ENCODE peak calls at places on chromosomes 16 and 17, in four cellular contexts. T is K562, R is GM12878, A is H1. G is an unnamed sample.

GRCh38 chr16:23595246-23595950 is 718 bp downstream of the NDUFAB1 start:
- DNase-seq in T (no peak), R (no peak), A (no peak), G (peak; percentile 20)

GRCh38 chr17:38674013-38674748 is 576 bp downstream of the EPOP start:
- DNase-seq in T (peak; percentile 63), R (no peak), A (peak; percentile 69), G (peak; percentile 81)

GRCh38 chr16:72241930-72242329 is 70.0 kb upstream of the PMFBP1 start:
- DNase-seq in T (peak; percentile 40), R (no peak), A (no peak), G (peak; percentile 52)

GRCh38 chr16:86048221-86048620 is 149.3 kb downstream of the IRF8 start:
- DNase-seq in T (no peak), R (no peak), A (no peak), G (no peak)

GRCh38 chr17:2158011-2158410 is 103.1 kb downstream of the HIC1 start:
- DNase-seq in T (no peak), R (no peak), A (no peak), G (no peak)

GRCh38 chr17:79923974-79924638 is 84.9 kb upstream of the CBX4 start:
- DNase-seq in T (peak; percentile 76), R (no peak), A (peak; percentile 99), G (peak; percentile 78)

GRCh38 chr17:69430488-69430887 is 16.0 kb downstream of the MAP2K6 start:
- DNase-seq in T (no peak), R (no peak), A (no peak), G (no peak)

GRCh38 chr16:83887564-83887963 is 11.4 kb upstream of the MLYCD start:
- DNase-seq in T (no peak), R (no peak), A (no peak), G (no peak)

GRCh38 chr17:18139949-18140348 is 31.4 kb downstream of the MYO15A start:
- DNase-seq in T (peak; percentile 51), R (no peak), A (no peak), G (peak; percentile 68)

GRCh38 chr16:71746442-71747046 is 22.0 kb upstream of the PHLPP2 start:
- DNase-seq in T (peak; percentile 51), R (no peak), A (no peak), G (peak; percentile 57)

GRCh38 chr17:82687375-82687861 is 11.1 kb downstream of the RAB40B start:
- DNase-seq in T (no peak), R (peak; percentile 4), A (no peak), G (no peak)

GRCh38 chr17:65020284-65020683 is 36.3 kb downstream of the GNA13 start:
- DNase-seq in T (no peak), R (no peak), A (no peak), G (no peak)

GRCh38 chr16:30372037-30372712 is 1.9 kb upstream of the TBC1D10B start:
- DNase-seq in T (no peak), R (no peak), A (no peak), G (no peak)

GRCh38 chr17:17497065-17497844 is 1.1 kb upstream of the RASD1 start:
- DNase-seq in T (no peak), R (no peak), A (no peak), G (no peak)

GRCh38 chr16:67858448-67858993 is 11.0 kb upstream of the CENPT start:
- DNase-seq in T (no peak), R (no peak), A (no peak), G (no peak)

GRCh38 chr16:67853670-67854069 is 6.2 kb upstream of the CENPT start:
- DNase-seq in T (no peak), R (no peak), A (no peak), G (no peak)

GRCh38 chr16:67855789-67856188 is 8.3 kb upstream of the CENPT start:
- DNase-seq in T (no peak), R (no peak), A (no peak), G (no peak)

GRCh38 chr16:67857547-67858233 is 10.2 kb upstream of the CENPT start:
- DNase-seq in T (peak; percentile 66), R (no peak), A (no peak), G (no peak)

GRCh38 chr16:67856927-67857546 is 9.5 kb upstream of the CENPT start:
- DNase-seq in T (no peak), R (no peak), A (no peak), G (no peak)
- TF ChIP-seq EP300 in T (no peak), R (no peak), A (no peak), G (no peak)

GRCh38 chr17:31446195-31446967 is 54.9 kb downstream of the RAB11FIP4 start:
- DNase-seq in T (no peak), R (no peak), A (no peak), G (no peak)

GRCh38 chr17:31442860-31443259 is 51.4 kb downstream of the RAB11FIP4 start:
- DNase-seq in T (no peak), R (no peak), A (no peak), G (no peak)

GRCh38 chr17:31444026-31444425 is 52.6 kb downstream of the RAB11FIP4 start:
- DNase-seq in T (no peak), R (no peak), A (no peak), G (no peak)

GRCh38 chr17:31442276-31442675 is 50.8 kb downstream of the RAB11FIP4 start:
- DNase-seq in T (no peak), R (no peak), A (no peak), G (no peak)

DNA sequence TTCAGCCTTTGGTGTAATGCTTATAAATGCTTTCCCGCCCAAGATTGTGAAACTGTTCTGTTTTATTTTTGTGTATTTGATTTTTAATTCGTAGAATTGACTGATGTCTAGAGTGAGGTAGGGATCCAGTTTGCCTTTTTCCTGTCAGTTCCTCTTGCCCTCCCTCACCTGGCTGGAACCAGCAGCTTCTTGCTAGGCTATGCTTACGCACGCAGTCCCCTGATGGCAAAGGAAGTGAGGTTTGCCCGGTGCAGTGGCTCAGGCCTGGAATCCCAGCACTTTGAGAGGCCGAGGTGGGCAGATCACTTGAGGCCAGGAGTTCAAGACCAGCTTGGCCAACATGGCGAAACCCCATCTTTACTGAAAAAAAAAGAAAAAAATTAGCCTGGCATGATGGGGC is 51.9 kb downstream of the RAB11FIP4 start:
- DNase-seq in T (no peak), R (no peak), A (no peak), G (no peak)
- TF ChIP-seq NRF1 in T (no peak), R (no peak), A (no peak), G (no peak)

DNA sequence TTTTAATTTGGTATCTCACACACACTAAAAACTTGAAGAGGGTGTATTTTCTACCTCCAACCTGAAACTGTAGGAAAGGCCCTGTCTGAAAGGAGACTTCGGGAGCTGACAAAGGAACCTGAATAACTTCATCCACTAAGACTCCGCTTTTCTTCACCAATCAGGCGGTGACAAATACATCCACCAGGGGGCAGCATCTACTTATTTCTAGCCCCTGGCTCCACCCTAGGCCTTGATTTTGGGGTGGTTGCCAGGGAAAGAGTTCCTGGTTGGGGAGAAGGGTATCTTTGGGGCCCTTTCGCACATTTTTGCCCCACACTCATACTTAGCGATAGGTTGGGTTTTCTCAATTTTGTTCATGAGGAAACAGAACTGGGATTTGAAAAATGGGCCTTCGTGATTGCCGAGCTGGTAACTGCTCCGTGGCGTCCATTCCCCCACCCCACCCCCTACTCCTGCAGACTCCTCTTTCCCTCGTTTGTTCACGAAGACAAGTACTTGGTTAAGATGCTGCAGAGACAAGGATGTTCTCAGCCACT is 4.8 kb upstream of the ARL4D start:
- DNase-seq in T (peak; percentile 83), R (no peak), A (peak; percentile 97), G (peak; percentile 87)
- TF ChIP-seq EP300 in T (peak; percentile 40), R (no peak), A (no peak), G (no peak)

GRCh38 chr17:48012151-48012520 is 25.5 kb downstream of the COPZ2 start:
- DNase-seq in T (peak; percentile 91), R (no peak), A (peak; percentile 86), G (peak; percentile 95)

GRCh38 chr17:48006936-48007703 is 30.5 kb downstream of the COPZ2 start:
- DNase-seq in T (no peak), R (no peak), A (no peak), G (no peak)

GRCh38 chr17:48013876-48014602 is 23.6 kb downstream of the COPZ2 start:
- DNase-seq in T (no peak), R (no peak), A (no peak), G (no peak)

GRCh38 chr17:48011405-48012150 is 26.0 kb downstream of the COPZ2 start:
- DNase-seq in T (peak; percentile 58), R (no peak), A (peak; percentile 72), G (peak; percentile 59)

GRCh38 chr17:48010193-48010592 is 27.4 kb downstream of the COPZ2 start:
- DNase-seq in T (no peak), R (no peak), A (no peak), G (no peak)
- TF ChIP-seq NRF1 in T (no peak), R (no peak), A (no peak), G (no peak)

GRCh38 chr17:57921342-57921741 is 33.9 kb downstream of the CUEDC1 start:
- DNase-seq in T (no peak), R (no peak), A (no peak), G (no peak)

GRCh38 chr17:57924677-57925076 is 30.5 kb downstream of the CUEDC1 start:
- DNase-seq in T (no peak), R (no peak), A (no peak), G (no peak)

GRCh38 chr17:57925361-57925990 is 29.7 kb downstream of the CUEDC1 start:
- DNase-seq in T (no peak), R (no peak), A (no peak), G (peak; percentile 64)

GRCh38 chr17:57926723-57927047 is 28.5 kb downstream of the CUEDC1 start:
- DNase-seq in T (no peak), R (no peak), A (no peak), G (no peak)

GRCh38 chr17:57923182-57923872 is 31.9 kb downstream of the CUEDC1 start:
- DNase-seq in T (no peak), R (no peak), A (no peak), G (no peak)
- TF ChIP-seq EP300 in T (no peak), R (no peak), A (no peak), G (no peak)

GRCh38 chr17:76716146-76716833 is 5.5 kb upstream of the MXRA7 start:
- DNase-seq in T (no peak), R (no peak), A (no peak), G (no peak)
- TF ChIP-seq NRF1 in T (peak; percentile 14), R (no peak), A (no peak), G (no peak)

DNA sequence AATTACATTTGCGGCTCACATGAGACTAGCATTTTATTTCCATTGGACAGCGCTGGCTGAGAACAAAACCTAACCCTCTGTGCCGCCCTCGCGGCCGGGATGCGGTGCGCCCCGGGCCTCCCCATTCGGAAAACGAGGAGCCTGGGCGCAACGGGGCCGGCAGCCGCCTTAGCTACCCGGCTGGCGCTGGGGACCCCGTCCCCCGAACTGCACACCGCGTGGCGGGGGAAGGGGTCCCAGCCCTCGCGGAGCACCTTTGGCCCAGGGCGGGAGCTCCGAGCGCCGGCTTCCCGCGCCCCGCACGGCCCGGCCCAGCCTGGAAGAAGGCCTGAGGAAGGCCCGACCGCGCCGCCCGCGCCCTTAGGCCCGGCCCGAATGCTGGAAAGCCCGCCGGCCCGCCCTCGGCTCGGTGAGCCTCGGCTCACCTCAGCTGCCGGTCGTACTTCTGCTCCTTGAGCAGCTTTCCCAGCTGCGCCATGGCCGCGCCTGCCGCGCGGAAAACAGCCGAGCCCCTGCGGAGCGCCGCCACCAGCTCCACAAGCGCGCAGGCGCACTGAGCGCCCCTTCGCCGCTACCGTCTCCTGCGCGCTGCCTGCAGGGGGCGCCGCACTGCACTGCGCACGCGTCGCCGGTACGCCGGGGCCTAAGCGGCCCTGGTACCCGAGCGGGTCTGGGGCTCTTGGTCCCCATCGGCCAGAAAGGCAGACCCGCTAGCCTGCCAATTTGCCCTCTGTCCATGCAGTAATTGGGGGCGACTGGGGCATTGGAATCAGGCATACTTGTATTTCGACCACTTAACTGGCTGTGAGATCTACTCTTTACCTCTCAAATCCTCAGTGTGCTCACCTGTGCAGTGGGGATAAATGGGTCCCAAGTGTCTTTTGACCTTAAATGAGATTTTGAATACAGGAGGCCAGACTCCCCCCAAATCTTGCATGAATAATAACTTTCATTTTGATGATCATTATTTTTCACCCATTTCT is at the start of gene NAE1:
- DNase-seq in T (peak; percentile 97), R (peak; percentile 57), A (peak; percentile 95), G (peak; percentile 98)
- TF ChIP-seq EP300 in T (no peak), R (no peak), A (no peak), G (no peak)

GRCh38 chr16:79912592-79913310 is 312.2 kb upstream of the MAF start:
- DNase-seq in T (no peak), R (no peak), A (no peak), G (no peak)
- TF ChIP-seq NRF1 in T (no peak), R (no peak), A (no peak), G (no peak)